ENCODE peak calls at places on chromosomes 11 and 22, in four cellular contexts. N is cardiac muscle cell, W is GM20000, O is SK-N-SH. H is an unnamed sample.

GRCh38 chr11:134949121-134949591 is 537.1 kb upstream of the B3GAT1 start:
- DNase-seq in W (no peak), N (no peak), O (no peak), H (no peak)

GRCh38 chr11:1401656-1402221 is 12.0 kb downstream of the BRSK2 start:
- DNase-seq in O (peak), W (peak), N (peak), H (peak)

GRCh38 chr22:45090364-45090960 is 73.3 kb upstream of the NUP50 start:
- DNase-seq in W (no peak), O (no peak), N (peak), H (no peak)

GRCh38 chr11:59097113-59097708 is 9.8 kb upstream of the FAM111B start:
- DNase-seq in N (peak), O (peak), W (no peak), H (peak)

GRCh38 chr11:98007072-98007471 is 1013.7 kb upstream of the CNTN5 start:
- DNase-seq in O (no peak), W (no peak), N (no peak), H (no peak)

GRCh38 chr11:60566773-60567172 is 51.6 kb downstream of the MS4A13 start:
- DNase-seq in N (no peak), W (no peak), O (no peak), H (no peak)

GRCh38 chr11:1303196-1303821 is 6.1 kb downstream of the TOLLIP start:
- DNase-seq in W (no peak), N (no peak), O (peak), H (no peak)

GRCh38 chr22:33807465-33807864 is 112.8 kb downstream of the LARGE1 start:
- DNase-seq in N (no peak), W (no peak), O (no peak), H (no peak)

GRCh38 chr11:106399075-106399500 is 321.6 kb downstream of the AASDHPPT start:
- DNase-seq in N (no peak), O (peak), W (no peak), H (no peak)

GRCh38 chr11:115447273-115447864 is 56.8 kb downstream of the CADM1 start:
- DNase-seq in O (no peak), W (no peak), N (no peak), H (no peak)

GRCh38 chr22:45638834-45639746 is 32.5 kb upstream of the ATXN10 start:
- DNase-seq in W (no peak), N (no peak), O (no peak), H (no peak)

GRCh38 chr22:36417281-36417686 is 29.5 kb upstream of the MYH9 start:
- DNase-seq in N (no peak), O (no peak), W (no peak), H (no peak)

GRCh38 chr11:12411806-12412727 is 34.7 kb downstream of the PARVA start:
- DNase-seq in N (peak), W (peak), O (peak), H (peak)

GRCh38 chr11:29435421-29435820 is 581.4 kb downstream of the KCNA4 start:
- DNase-seq in N (no peak), W (no peak), O (no peak), H (no peak)

GRCh38 chr22:20807315-20807752 is 33.4 kb downstream of the SERPIND1 start:
- DNase-seq in W (no peak), N (no peak), O (no peak), H (no peak)

GRCh38 chr22:42283288-42284229 is 13.1 kb upstream of the TCF20 start:
- DNase-seq in O (peak), W (no peak), N (peak), H (peak)

GRCh38 chr22:32815943-32816342 is 14.4 kb downstream of the TIMP3 start:
- DNase-seq in W (no peak), O (no peak), N (no peak), H (no peak)

GRCh38 chr11:72333657-72334056 is 89.7 kb upstream of the PHOX2A start:
- DNase-seq in O (peak), W (no peak), N (peak), H (peak)

GRCh38 chr11:72330131-72330727 is 86.3 kb upstream of the PHOX2A start:
- DNase-seq in N (no peak), O (no peak), W (no peak), H (no peak)

GRCh38 chr11:72331761-72332160 is 87.8 kb upstream of the PHOX2A start:
- DNase-seq in W (peak), O (no peak), N (no peak), H (no peak)

GRCh38 chr11:72326151-72326842 is 82.3 kb upstream of the PHOX2A start:
- DNase-seq in W (no peak), O (peak), N (no peak), H (no peak)

DNA sequence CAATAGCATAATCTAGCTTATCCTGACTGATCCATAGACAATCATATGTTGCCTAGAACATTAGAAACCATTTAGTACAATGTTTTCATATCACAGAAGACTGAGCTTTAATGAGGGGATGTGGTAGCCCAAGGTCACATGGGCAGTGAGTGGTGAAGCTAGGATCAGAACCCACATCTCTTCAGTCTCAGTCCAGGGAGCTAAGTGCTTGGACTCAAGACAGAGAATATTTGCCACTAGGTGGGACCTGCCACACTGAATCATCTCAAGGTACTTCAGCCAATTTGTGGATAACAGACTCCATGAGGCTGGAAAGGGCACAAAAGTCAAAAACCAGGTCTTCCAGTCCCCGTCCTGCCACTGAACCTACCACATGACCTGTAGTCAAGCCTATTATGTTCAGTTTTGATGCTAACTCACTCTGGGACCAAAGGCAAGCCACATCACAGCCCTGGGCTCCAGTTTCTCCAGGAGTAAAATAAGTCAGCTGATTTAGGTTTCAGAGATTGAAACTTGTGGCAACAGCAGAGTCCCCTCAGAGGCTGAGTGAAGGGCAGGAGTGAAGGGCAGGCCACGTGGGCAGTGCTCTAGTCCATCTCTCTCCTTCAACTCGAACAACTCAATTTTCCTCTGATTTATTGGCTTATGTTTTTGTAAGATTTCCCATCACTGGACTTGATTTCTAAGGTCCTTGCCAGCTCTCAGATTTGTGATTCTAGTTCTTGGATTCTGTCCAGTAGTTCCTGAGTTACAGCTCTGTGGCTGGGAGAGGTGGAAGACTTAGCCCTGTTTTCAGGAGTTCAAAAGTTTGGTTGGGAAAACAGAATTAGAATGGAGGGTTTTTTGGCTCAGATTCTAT is 84.6 kb upstream of the PHOX2A start:
- DNase-seq in N (no peak), W (no peak), O (no peak), H (no peak)
- TF ChIP-seq CTCF in N (no peak), W (no peak), O (peak), H (no peak)

GRCh38 chr11:14520086-14520901 is at the start of gene PSMA1:
- DNase-seq in W (peak), N (peak), O (peak), H (peak)
- TF ChIP-seq CTCF in W (no peak), N (peak), O (peak), H (no peak)

GRCh38 chr11:117820071-117820470 is 4.5 kb downstream of the FXYD2 start:
- DNase-seq in O (no peak), N (no peak), W (no peak), H (no peak)

GRCh38 chr11:117817213-117818035 is 7.1 kb downstream of the FXYD2 start:
- DNase-seq in O (peak), W (peak), N (peak), H (peak)

GRCh38 chr11:117820516-117820915 is 4.0 kb downstream of the FXYD2 start:
- DNase-seq in W (no peak), N (no peak), O (no peak), H (no peak)

GRCh38 chr11:117818036-117818858 is 6.3 kb downstream of the FXYD2 start:
- DNase-seq in N (no peak), O (no peak), W (peak), H (no peak)

DNA sequence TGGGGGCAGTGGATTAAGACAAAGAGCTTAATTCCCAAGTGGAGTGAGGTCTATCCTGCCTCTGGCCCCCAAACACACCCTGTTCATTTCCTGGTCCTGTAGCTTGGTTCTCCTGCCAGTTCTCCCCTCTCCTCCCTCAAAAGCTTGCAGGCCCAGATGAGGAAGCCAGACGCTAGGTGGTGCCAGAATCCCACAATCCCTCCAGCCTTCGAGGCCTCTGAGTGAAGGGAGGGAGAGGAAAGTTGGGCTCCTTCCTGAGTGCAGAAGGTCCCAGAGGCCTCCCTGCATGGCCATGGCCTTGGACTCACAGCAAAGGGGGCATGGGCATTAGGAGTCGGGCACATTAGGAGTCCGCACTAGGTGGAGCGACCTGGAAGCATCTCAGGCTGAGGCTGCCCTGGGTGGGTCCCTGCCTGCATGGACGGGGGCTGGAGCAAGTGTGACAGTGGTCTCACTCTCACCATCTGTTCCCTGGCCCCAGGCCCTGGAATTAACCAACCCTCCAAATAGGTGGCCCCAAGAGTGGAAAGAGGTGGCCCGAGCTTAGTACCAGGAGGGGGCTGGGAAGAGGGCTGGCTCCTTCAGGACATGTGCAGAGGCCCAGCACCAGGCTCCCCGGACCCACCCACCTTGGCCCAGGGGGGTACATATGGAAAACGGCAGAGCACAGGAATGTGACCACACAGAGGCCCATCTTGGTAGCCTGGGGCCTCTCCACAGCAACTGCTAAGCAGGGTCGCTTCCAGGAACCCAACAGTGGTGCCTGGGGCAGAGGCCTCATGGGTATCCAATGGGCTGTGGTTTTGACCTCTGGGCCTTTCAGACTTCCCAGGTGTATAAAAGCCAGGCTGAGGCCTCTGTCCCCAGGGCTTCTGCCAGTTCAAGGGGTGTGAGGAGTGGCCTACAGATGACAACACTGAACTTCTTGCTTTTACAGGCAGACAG is 5.2 kb downstream of the FXYD2 start:
- DNase-seq in N (peak), W (no peak), O (peak), H (peak)
- TF ChIP-seq CTCF in N (peak), W (peak), O (peak), H (peak)

GRCh38 chr11:102783016-102783415 is 2.6 kb upstream of the MMP10 start:
- DNase-seq in W (no peak), O (no peak), N (no peak), H (no peak)

GRCh38 chr11:102776454-102776853 is 4.0 kb downstream of the MMP10 start:
- DNase-seq in O (no peak), N (no peak), W (no peak), H (no peak)

GRCh38 chr11:102783720-102784119 is 3.3 kb upstream of the MMP10 start:
- DNase-seq in W (no peak), N (no peak), O (no peak), H (no peak)

GRCh38 chr11:102784380-102784779 is 4.0 kb upstream of the MMP10 start:
- DNase-seq in W (no peak), O (no peak), N (no peak), H (no peak)

GRCh38 chr11:102780491-102780918 is at the start of gene MMP10:
- DNase-seq in O (no peak), W (no peak), N (peak), H (no peak)
- TF ChIP-seq CTCF in O (peak), W (peak), N (peak), H (peak)

GRCh38 chr11:130388607-130389205 is 39.7 kb downstream of the ADAMTS8 start:
- DNase-seq in W (no peak), O (no peak), N (no peak), H (no peak)

GRCh38 chr11:130391692-130392091 is 36.7 kb downstream of the ADAMTS8 start:
- DNase-seq in O (no peak), N (no peak), W (no peak), H (no peak)

GRCh38 chr11:130389315-130389935 is 39.0 kb downstream of the ADAMTS8 start:
- DNase-seq in W (no peak), N (no peak), O (no peak), H (no peak)

GRCh38 chr11:130390071-130390758 is 38.2 kb downstream of the ADAMTS8 start:
- DNase-seq in N (peak), O (no peak), W (no peak), H (no peak)
- TF ChIP-seq CTCF in N (peak), O (peak), W (no peak), H (no peak)

DNA sequence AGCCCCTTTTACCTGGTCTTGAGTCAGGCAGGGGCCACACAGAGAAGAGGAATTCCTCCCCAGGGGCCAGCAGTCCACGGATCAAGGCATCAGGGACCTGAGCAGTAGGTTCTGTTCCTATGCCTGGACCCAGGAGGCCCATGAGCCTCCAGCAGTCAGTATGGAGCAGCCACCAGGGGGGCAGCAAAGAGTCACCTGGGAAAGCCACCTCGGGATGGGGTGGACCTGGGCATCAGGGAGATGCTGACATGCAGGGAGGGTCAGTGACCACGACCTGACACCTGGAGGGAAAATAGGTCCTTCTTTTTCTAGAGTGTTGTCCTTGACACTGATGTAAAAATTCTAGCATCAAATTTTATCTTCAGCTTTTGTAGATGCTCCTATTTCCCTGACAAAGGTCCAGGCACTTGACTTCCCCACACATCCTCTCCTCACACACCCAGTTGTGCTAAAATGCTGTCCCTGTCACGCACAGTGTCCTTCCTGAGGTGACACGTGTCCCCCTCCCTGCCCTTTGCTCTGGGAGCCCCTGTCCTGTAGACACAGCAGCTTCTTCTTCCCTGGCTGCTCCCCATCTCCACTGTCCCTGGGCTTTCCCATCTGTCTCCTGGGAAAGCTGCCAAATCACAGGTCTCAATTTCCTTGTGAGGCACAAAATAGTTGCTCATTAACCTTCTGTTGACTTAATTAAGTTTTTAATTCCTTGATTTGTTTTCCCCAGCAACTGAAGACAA is 70.0 kb upstream of the IGLL5 start:
- DNase-seq in O (no peak), N (no peak), W (no peak), H (no peak)
- TF ChIP-seq CTCF in O (peak), N (no peak), W (no peak), H (no peak)

H was measured in nephron progenitor cell.